ENCODE peak calls at places on chromosomes 7 and 10, in four cellular contexts. W, M, Q and J are unnamed samples.

GRCh38 chr10:111707066-111707465 is 476.5 kb downstream of the GPAM start:
- DNase-seq in Q (no peak), W (no peak), M (no peak), J (no peak)

GRCh38 chr10:16828731-16829175 is 11.5 kb upstream of the RSU1 start:
- DNase-seq in W (no peak), Q (no peak), M (no peak), J (no peak)

GRCh38 chr10:121417298-121417697 is 180.9 kb downstream of the FGFR2 start:
- DNase-seq in Q (no peak), W (no peak), M (no peak), J (no peak)

GRCh38 chr7:24560772-24561171 is 12.5 kb upstream of the PALS2 start:
- DNase-seq in W (peak), M (no peak), Q (no peak), J (peak)

GRCh38 chr10:70115948-70116682 is 16.5 kb downstream of the AIFM2 start:
- DNase-seq in Q (peak), M (peak), W (peak), J (peak)

GRCh38 chr7:68073701-68074100 is 1077.1 kb downstream of the TYW1 start:
- DNase-seq in Q (no peak), W (no peak), M (no peak), J (no peak)

GRCh38 chr10:11208908-11209809 is 191.5 kb downstream of the CELF2 start:
- DNase-seq in W (peak), M (no peak), Q (no peak), J (no peak)

GRCh38 chr7:41039386-41040315 is 663.2 kb downstream of the INHBA start:
- DNase-seq in Q (no peak), M (no peak), W (no peak), J (no peak)

GRCh38 chr10:72502581-72502980 is 123.3 kb downstream of the MICU1 start:
- DNase-seq in M (no peak), W (no peak), Q (no peak), J (peak)

GRCh38 chr7:38660427-38661099 is 29.4 kb upstream of the AMPH start:
- DNase-seq in W (peak), Q (no peak), M (peak), J (peak)

GRCh38 chr7:2518101-2518500 is 1.5 kb upstream of the LFNG start:
- DNase-seq in Q (no peak), M (no peak), W (no peak), J (no peak)

GRCh38 chr7:2519119-2519930 is at the start of gene LFNG:
- DNase-seq in M (peak), W (peak), Q (peak), J (peak)

GRCh38 chr7:2517678-2518077 is 1.9 kb upstream of the LFNG start:
- DNase-seq in Q (no peak), W (no peak), M (no peak), J (no peak)

GRCh38 chr7:2520131-2520807 is 695 bp downstream of the LFNG start:
- DNase-seq in Q (no peak), M (no peak), W (no peak), J (no peak)

DNA sequence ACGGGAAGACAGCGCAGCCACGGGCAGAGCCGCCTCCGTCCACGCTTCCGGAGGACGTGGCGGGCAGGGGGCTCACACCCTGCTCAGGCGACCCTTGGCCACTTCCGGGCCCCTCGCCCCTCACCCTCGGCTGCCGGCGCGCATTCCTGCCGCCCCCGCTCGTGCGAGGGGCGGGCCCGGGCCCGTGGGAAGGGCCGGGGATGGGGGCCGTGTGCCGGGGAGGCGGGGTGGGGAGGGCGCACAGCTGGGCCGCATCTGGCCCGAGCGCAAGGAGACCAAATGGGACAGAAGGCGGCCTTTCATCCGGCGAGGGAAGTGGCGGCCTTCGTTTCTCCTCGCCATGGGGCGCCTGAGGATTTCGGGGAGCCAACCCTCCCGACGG is 846 bp upstream of the LFNG start:
- DNase-seq in W (no peak), Q (no peak), M (no peak), J (no peak)
- H3K4me3 ChIP-seq in W (peak), Q (peak), M (peak), J (peak)

DNA sequence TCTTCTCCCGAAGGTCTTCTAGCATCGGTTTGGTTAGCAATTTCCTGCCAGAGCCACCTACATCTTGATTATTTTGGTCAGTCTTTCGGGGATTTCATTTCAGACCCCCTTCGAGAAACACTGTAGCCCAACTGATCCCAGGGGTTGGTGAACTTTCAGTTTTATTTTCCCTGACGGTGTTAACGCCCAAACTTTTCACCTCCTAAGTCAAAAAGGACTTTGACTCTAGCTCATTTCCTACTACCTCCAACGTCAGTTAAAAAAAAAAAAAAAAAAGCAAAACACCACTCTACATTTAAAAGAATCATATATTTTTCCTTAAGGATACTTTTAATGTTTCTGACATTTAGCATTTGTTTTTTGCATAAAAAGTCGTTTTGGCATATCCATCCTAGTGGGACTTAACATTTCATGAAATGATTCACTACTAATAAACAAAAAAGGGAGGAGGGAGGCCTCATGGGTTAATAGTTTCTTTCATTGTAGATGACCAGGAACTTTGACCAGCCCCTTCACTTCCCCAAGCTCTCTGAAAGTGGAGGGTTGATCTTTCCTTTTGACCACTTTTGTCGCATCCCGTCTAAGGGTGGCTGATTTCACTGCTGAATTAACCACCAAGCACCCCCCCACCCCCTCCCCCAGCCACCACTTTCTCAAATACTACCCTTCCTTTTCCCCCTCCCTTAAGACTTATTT is 771 bp upstream of the TCF7L2 start:
- DNase-seq in W (no peak), M (no peak), Q (no peak), J (no peak)
- H3K4me3 ChIP-seq in W (peak), M (peak), Q (peak), J (peak)

GRCh38 chr10:100912609-100913469 is at the start of gene SLF2:
- DNase-seq in W (peak), Q (peak), M (peak), J (peak)

GRCh38 chr10:100913470-100913865 is 705 bp downstream of the SLF2 start:
- DNase-seq in Q (no peak), M (no peak), W (peak), J (peak)

GRCh38 chr10:100912013-100912608 is 652 bp upstream of the SLF2 start:
- DNase-seq in M (no peak), W (no peak), Q (no peak), J (no peak)

GRCh38 chr10:100909506-100910260 is 3.1 kb upstream of the SLF2 start:
- DNase-seq in Q (no peak), M (no peak), W (no peak), J (peak)

DNA sequence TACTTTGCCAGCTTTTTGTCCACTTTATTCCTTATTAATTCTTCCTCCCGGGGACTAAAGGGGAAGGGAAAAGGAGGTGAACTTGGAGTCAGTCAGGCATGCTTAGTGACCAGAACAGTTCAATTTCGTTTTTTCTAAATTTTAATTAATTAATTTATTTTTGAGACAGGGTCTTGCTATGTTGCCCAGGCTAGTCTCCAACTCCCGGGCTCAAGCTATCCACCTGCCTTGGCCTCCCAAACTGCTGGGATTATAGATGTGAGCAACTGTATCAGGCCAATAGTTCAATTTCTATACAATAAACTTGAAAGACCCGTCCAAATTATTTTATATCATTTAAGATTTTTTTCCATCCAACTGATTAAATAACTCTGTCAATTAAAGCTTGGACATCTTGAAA is 1.3 kb upstream of the SLF2 start:
- DNase-seq in W (no peak), Q (no peak), M (no peak), J (no peak)
- H3K4me3 ChIP-seq in W (no peak), Q (no peak), M (peak), J (no peak)

GRCh38 chr7:120991570-120991969 is 3.1 kb downstream of the CPED1 start:
- DNase-seq in M (no peak), W (no peak), Q (no peak), J (no peak)
- H3K4me3 ChIP-seq in M (no peak), W (no peak), Q (peak), J (no peak)

DNA sequence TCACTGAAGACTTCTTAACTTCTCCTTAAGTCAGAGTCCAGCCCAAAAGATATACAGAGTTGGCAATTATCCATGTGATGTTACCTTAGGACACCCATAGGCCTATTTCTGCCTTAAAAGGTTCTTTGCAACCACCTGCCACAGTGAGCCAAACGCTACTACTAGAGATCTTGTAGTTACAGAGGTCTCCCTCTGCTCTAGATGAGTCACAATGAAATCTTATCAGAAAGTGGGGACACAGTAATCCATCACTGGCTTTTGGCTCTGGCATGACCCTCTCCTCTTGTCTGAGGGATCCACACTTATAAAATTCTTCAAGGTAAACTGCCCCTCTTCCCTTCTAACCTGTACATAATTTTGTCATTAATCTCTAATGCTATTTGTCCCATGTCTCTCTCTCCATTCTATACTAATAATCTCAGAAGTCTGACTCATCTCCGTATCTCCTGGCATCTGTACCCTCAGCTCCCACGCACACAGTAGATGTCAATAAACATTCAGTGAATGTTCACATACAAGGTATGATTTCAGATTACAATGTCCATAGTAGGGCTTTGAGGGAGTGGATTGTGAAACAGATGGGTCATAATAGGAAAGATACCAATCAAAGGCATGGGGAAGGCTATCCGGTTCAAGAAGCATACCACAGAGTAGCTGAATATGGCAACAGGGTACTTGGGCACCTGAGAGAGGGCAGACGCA is 112.1 kb downstream of the SGMS1 start:
- DNase-seq in Q (no peak), M (no peak), W (no peak), J (no peak)
- H3K4me3 ChIP-seq in Q (no peak), M (no peak), W (no peak), J (no peak)

GRCh38 chr10:110407301-110408170 is 90.2 kb upstream of the DUSP5 start:
- DNase-seq in Q (no peak), W (no peak), M (no peak), J (no peak)
- H3K4me3 ChIP-seq in Q (no peak), W (no peak), M (no peak), J (no peak)

GRCh38 chr10:118930614-118931013 is 98.9 kb upstream of the NANOS1 start:
- DNase-seq in W (no peak), Q (no peak), M (no peak), J (peak)

GRCh38 chr10:118926903-118927302 is 102.6 kb upstream of the NANOS1 start:
- DNase-seq in Q (no peak), W (no peak), M (no peak), J (no peak)

GRCh38 chr10:118926441-118926840 is 103.1 kb upstream of the NANOS1 start:
- DNase-seq in W (no peak), Q (no peak), M (no peak), J (no peak)

GRCh38 chr10:118927317-118927716 is 102.2 kb upstream of the NANOS1 start:
- DNase-seq in Q (no peak), M (no peak), W (no peak), J (no peak)

DNA sequence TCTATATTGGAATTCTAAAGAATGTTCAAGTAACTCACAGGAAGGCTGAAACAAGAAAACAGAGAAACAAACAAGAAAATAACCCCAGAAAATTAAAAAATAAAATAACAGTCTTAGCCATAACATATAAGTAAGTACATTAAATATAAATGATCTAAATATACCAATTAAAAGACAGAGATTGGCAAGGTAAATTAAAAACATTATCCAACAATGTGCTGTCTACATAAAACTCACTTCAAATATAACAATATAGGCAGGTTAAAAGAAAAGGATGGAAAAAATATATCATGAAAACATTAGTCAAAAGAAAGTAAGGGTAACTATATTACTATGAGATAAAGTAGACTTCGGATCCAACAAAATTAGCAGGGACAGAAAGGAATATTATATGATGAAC is 98.1 kb upstream of the NANOS1 start:
- DNase-seq in W (no peak), M (no peak), Q (no peak), J (no peak)
- H3K4me3 ChIP-seq in W (no peak), M (no peak), Q (no peak), J (no peak)

GRCh38 chr7:101743995-101744360 is 73.4 kb upstream of the CUX1 start:
- DNase-seq in W (no peak), Q (no peak), M (no peak), J (no peak)
- H3K4me3 ChIP-seq in W (no peak), Q (peak), M (peak), J (peak)

GRCh38 chr7:130489140-130489967 is 2.5 kb upstream of the MEST start:
- DNase-seq in Q (no peak), M (no peak), W (no peak), J (no peak)
- H3K4me3 ChIP-seq in Q (no peak), M (no peak), W (no peak), J (no peak)